ENCODE peak calls at places on chromosomes 12 and 14, in ten cellular contexts. O is AG04449; Y is A549; Z is central memory CD4-positive, alpha-beta T cell; L is GF-D8; T is RKO; I is pancreas; S is hypothalamus; F is CD8-positive, alpha-beta memory T cell; V is left colon. A is an unnamed sample.

GRCh38 chr12:39006286-39006685 is 100.9 kb upstream of the CPNE8 start:
- DNase-seq in O (no peak), Y (no peak), Z (no peak), L (no peak), T (no peak), I (no peak), S (no peak), F (no peak), V (no peak), A (peak)

GRCh38 chr12:66662729-66663128 is 16.1 kb downstream of the GRIP1 start:
- DNase-seq in O (no peak), Y (no peak), Z (no peak), L (no peak), T (no peak), I (no peak), S (no peak), F (no peak), V (no peak), A (no peak)

GRCh38 chr12:117830471-117830870 is 138.3 kb downstream of the KSR2 start:
- DNase-seq in O (no peak), Y (no peak), Z (no peak), L (no peak), T (no peak), I (no peak), S (no peak), F (no peak), V (no peak), A (no peak)

GRCh38 chr14:59969319-59969718 is 49.4 kb downstream of the LRRC9 start:
- DNase-seq in O (no peak), Y (no peak), Z (no peak), L (no peak), T (no peak), I (no peak), S (no peak), F (no peak), V (no peak), A (no peak)

GRCh38 chr12:130281157-130281799 is 56.4 kb upstream of the PIWIL1 start:
- DNase-seq in O (no peak), Y (peak), Z (peak), L (no peak), T (no peak), I (no peak), S (no peak), F (peak), V (no peak), A (no peak)

GRCh38 chr12:53995311-53996187 is 4.4 kb upstream of the HOXC9 start:
- DNase-seq in O (no peak), Y (no peak), Z (no peak), L (no peak), T (peak), I (no peak), S (no peak), F (no peak), V (no peak), A (no peak)

GRCh38 chr12:119312904-119313303 is 21.6 kb upstream of the CCDC60 start:
- DNase-seq in O (no peak), Y (no peak), Z (no peak), L (no peak), T (no peak), I (no peak), S (no peak), F (no peak), V (no peak), A (no peak)

GRCh38 chr12:54039417-54040147 is 6.7 kb downstream of the HOXC5 start:
- DNase-seq in O (no peak), Y (no peak), Z (no peak), L (no peak), T (no peak), I (no peak), S (no peak), F (no peak), V (no peak), A (no peak)

GRCh38 chr12:119802472-119802871 is 74.6 kb downstream of the CIT start:
- DNase-seq in O (no peak), Y (no peak), Z (no peak), L (no peak), T (no peak), I (no peak), S (no peak), F (no peak), V (no peak), A (no peak)

GRCh38 chr14:93081875-93082570 is 33.7 kb downstream of the ITPK1 start:
- DNase-seq in O (no peak), Y (no peak), Z (no peak), L (no peak), T (no peak), I (no peak), S (no peak), F (no peak), V (no peak), A (no peak)

GRCh38 chr12:99195474-99195873 is 452.1 kb upstream of the GARIN6 start:
- DNase-seq in O (no peak), Y (no peak), Z (no peak), L (no peak), T (no peak), I (no peak), S (no peak), F (no peak), V (no peak), A (no peak)

GRCh38 chr12:64840949-64841717 is 16.7 kb downstream of the TBC1D30 start:
- DNase-seq in O (no peak), Y (no peak), Z (no peak), L (no peak), T (no peak), I (peak), S (no peak), F (no peak), V (peak), A (no peak)

GRCh38 chr14:72513994-72514659 is 379.8 kb downstream of the DPF3 start:
- DNase-seq in O (peak), Y (peak), Z (no peak), L (no peak), T (peak), I (no peak), S (no peak), F (no peak), V (no peak), A (peak)

GRCh38 chr14:91417134-91417982 is at the start of gene CCDC88C:
- DNase-seq in O (no peak), Y (peak), Z (peak), L (no peak), T (peak), I (peak), S (no peak), F (peak), V (peak), A (no peak)

GRCh38 chr14:61749867-61750266 is 12.4 kb upstream of the SNAPC1 start:
- DNase-seq in O (no peak), Y (peak), Z (no peak), L (no peak), T (peak), I (no peak), S (no peak), F (no peak), V (peak), A (no peak)

GRCh38 chr12:124626841-124627502 is 59.6 kb upstream of the NCOR2 start:
- DNase-seq in O (no peak), Y (no peak), Z (no peak), L (no peak), T (no peak), I (peak), S (no peak), F (no peak), V (no peak), A (no peak)

GRCh38 chr14:61561657-61562276 is 133.5 kb upstream of the HIF1A start:
- DNase-seq in O (peak), Y (peak), Z (no peak), L (peak), T (peak), I (peak), S (no peak), F (no peak), V (peak), A (peak)

GRCh38 chr14:99325591-99325990 is 53.6 kb upstream of the BCL11B start:
- DNase-seq in O (no peak), Y (no peak), Z (no peak), L (no peak), T (no peak), I (no peak), S (no peak), F (no peak), V (no peak), A (no peak)

GRCh38 chr14:78614651-78615050 is 444.5 kb downstream of the NRXN3 start:
- DNase-seq in O (no peak), Y (no peak), Z (no peak), L (no peak), T (no peak), I (no peak), S (no peak), F (no peak), V (no peak), A (no peak)

GRCh38 chr12:1579626-1580025 is 14.8 kb downstream of the FBXL14 start:
- DNase-seq in O (no peak), Y (no peak), Z (no peak), L (no peak), T (no peak), I (no peak), S (no peak), F (no peak), V (no peak), A (no peak)

GRCh38 chr14:60183724-60184596 is 18.8 kb upstream of the DHRS7 start:
- DNase-seq in O (no peak), Y (peak), Z (peak), L (no peak), T (peak), I (no peak), S (no peak), F (no peak), V (no peak), A (peak)

GRCh38 chr14:55832122-55832911 is 252.3 kb downstream of the KTN1 start:
- DNase-seq in O (no peak), Y (peak), Z (no peak), L (no peak), T (no peak), I (no peak), S (no peak), F (no peak), V (no peak), A (peak)

GRCh38 chr12:47551426-47551851 is 154.4 kb downstream of the RPAP3 start:
- DNase-seq in O (peak), Y (no peak), Z (no peak), L (no peak), T (peak), I (no peak), S (no peak), F (no peak), V (no peak), A (no peak)

GRCh38 chr14:86462193-86462592 is 932.2 kb downstream of the FLRT2 start:
- DNase-seq in O (no peak), Y (no peak), Z (no peak), L (no peak), T (peak), I (peak), S (no peak), F (no peak), V (no peak), A (no peak)

GRCh38 chr14:77498984-77499527 is 440 bp upstream of the ISM2 start:
- DNase-seq in O (no peak), Y (no peak), Z (no peak), L (no peak), T (no peak), I (no peak), S (no peak), F (no peak), V (no peak), A (no peak)

GRCh38 chr12:47824198-47824597 is 4.5 kb upstream of the HDAC7 start:
- DNase-seq in O (no peak), Y (no peak), Z (peak), L (no peak), T (no peak), I (no peak), S (no peak), F (no peak), V (no peak), A (no peak)

GRCh38 chr14:36996133-36996856 is 176.1 kb downstream of the SLC25A21 start:
- DNase-seq in O (no peak), Y (peak), Z (no peak), L (no peak), T (peak), I (no peak), S (no peak), F (no peak), V (no peak), A (peak)

GRCh38 chr14:100294213-100294962 is 11.9 kb downstream of the SLC25A29 start:
- DNase-seq in O (no peak), Y (no peak), Z (no peak), L (no peak), T (no peak), I (no peak), S (no peak), F (no peak), V (peak), A (no peak)

A was measured in kidney epithelial cell.